ENCODE peak calls at places on chromosome 14, in nine cellular contexts. M is testis, A is IMR-90, L is uterus, V is stomach, D is spleen, O is transverse colon, K is gastrocnemius medialis, Y is prostate gland. I is an unnamed sample.
A peak's percentile ranks its signal among the peaks of the same experiment; 100 is the strongest.

GRCh38 chr14:100019156-100019882 is 45.9 kb upstream of the EVL start:
- DNase-seq in M (no peak), O (no peak), A (peak; percentile 75), L (no peak), Y (no peak), D (no peak), K (no peak), V (no peak), I (no peak)

GRCh38 chr14:52790756-52791203 is 627 bp downstream of the GNPNAT1 start:
- DNase-seq in K (no peak), A (no peak), V (no peak), M (no peak), D (no peak), Y (no peak), L (no peak), O (no peak), I (no peak)

GRCh38 chr14:72256055-72256454 is 323.8 kb downstream of the RGS6 start:
- DNase-seq in V (no peak), D (no peak), L (no peak), M (no peak), Y (no peak), A (no peak), K (no peak), O (no peak), I (no peak)

GRCh38 chr14:49959822-49960408 is 67.0 kb downstream of the ARF6 start:
- DNase-seq in O (peak; percentile 77), M (no peak), K (no peak), Y (no peak), V (no peak), A (no peak), L (no peak), D (no peak), I (no peak)

GRCh38 chr14:57879516-57879915 is 13.6 kb upstream of the SLC35F4 start:
- DNase-seq in A (no peak), V (no peak), L (no peak), M (no peak), O (no peak), D (no peak), Y (no peak), K (no peak), I (no peak)

GRCh38 chr14:23123419-23123818 is 4.4 kb upstream of the CEBPE start:
- DNase-seq in M (peak; percentile 69), O (peak; percentile 90), A (no peak), V (peak; percentile 93), K (peak; percentile 86), Y (peak; percentile 75), D (peak; percentile 69), L (peak; percentile 45), I (peak; percentile 61)

GRCh38 chr14:99806841-99807240 is 13.6 kb downstream of the EML1 start:
- DNase-seq in K (no peak), L (no peak), A (no peak), M (no peak), D (no peak), O (no peak), Y (no peak), V (no peak), I (no peak)

GRCh38 chr14:23465261-23465660 is 4.2 kb upstream of the NGDN start:
- DNase-seq in O (no peak), V (no peak), D (no peak), M (peak; percentile 32), Y (no peak), K (no peak), A (no peak), L (no peak), I (no peak)

GRCh38 chr14:60973070-60973469 is 7.8 kb downstream of the TRMT5 start:
- DNase-seq in D (no peak), L (no peak), M (no peak), K (no peak), O (no peak), A (no peak), V (no peak), Y (no peak), I (no peak)

GRCh38 chr14:101426466-101426865 is 134.8 kb upstream of the DIO3 start:
- DNase-seq in O (no peak), M (no peak), K (no peak), V (no peak), D (no peak), L (no peak), Y (no peak), A (no peak), I (no peak)

GRCh38 chr14:88130057-88130432 is 125.1 kb downstream of the GPR65 start:
- DNase-seq in Y (no peak), V (no peak), M (no peak), O (no peak), K (no peak), A (no peak), D (no peak), L (no peak), I (no peak)

DNA sequence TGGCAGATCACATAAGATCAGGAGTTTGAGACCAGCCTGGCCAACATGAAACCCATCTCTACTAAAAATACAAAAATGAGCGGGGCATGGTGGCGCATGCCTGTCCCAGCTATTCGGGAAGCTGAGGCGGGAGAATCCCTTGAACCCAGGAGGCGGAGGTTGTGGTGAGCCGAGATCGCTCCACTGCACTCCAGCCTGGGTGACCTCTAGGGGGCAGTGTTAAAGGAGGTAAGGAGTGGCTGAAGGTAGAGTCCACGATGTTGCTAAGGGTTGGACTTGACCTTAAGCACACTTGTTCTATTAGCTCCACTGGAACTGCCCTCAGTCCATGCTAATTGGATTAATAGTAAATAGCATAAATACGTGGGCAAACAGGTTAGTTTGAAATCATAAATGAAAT is 62.4 kb upstream of the PSMC1 start:
- DNase-seq in M (no peak), O (no peak), L (no peak), V (no peak), D (no peak), Y (no peak), A (no peak), K (no peak), I (no peak)
- TF ChIP-seq CTCF in M (peak; percentile 30), O (no peak), L (no peak), V (no peak), D (no peak), Y (no peak), A (peak; percentile 2), K (no peak), I (no peak)

DNA sequence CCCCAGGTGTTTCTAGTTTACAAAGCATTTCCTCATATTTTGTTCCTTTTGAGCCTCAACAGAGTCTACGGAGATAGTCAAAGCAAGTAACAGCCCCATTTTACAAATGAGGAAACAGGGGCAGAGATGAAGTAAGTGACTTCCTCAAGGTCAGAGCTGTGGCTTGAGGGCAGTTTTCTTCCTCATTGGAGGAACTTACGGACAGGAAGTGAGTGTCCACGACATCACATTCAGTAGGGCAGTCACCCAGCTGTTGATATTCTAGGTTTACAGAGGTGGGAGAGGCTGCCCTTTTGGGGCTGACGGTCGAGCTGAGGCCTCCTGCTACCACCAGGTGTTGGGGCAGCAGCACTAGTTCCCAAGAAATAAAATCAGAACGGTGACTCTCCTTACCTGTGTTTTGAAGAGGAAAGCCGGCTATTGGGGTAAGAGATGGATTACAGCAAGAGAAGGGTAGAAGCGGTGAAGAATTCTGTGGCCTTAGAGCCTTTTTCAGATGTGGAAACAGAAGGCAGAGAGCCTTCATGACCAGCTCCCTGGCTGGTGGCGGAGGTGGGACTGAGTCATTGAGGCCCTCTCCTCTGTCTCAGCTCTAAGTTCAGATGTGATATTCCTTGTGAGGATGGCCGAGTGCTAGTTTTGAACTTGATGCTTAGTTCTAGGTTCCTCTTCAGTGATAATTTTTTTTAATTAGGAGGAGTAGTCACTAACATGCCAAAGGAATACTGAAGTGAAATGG is 41.7 kb downstream of the SUSD6 start:
- DNase-seq in M (no peak), K (peak; percentile 18), L (no peak), Y (no peak), V (peak; percentile 37), D (peak; percentile 81), A (peak; percentile 47), O (peak; percentile 55), I (no peak)
- H3K4me1 ChIP-seq in M (peaks cover 54% of the 10 kb centered on the region), K (peaks cover 72% of the 10 kb centered on the region), L (peaks cover 11% of the 10 kb centered on the region), Y (peaks cover 21% of the 10 kb centered on the region), V (peaks cover 80% of the 10 kb centered on the region), D (peaks cover 100% of the 10 kb centered on the region), A (peaks cover 37% of the 10 kb centered on the region), O (peaks cover 80% of the 10 kb centered on the region), I (peaks cover 37% of the 10 kb centered on the region)

DNA sequence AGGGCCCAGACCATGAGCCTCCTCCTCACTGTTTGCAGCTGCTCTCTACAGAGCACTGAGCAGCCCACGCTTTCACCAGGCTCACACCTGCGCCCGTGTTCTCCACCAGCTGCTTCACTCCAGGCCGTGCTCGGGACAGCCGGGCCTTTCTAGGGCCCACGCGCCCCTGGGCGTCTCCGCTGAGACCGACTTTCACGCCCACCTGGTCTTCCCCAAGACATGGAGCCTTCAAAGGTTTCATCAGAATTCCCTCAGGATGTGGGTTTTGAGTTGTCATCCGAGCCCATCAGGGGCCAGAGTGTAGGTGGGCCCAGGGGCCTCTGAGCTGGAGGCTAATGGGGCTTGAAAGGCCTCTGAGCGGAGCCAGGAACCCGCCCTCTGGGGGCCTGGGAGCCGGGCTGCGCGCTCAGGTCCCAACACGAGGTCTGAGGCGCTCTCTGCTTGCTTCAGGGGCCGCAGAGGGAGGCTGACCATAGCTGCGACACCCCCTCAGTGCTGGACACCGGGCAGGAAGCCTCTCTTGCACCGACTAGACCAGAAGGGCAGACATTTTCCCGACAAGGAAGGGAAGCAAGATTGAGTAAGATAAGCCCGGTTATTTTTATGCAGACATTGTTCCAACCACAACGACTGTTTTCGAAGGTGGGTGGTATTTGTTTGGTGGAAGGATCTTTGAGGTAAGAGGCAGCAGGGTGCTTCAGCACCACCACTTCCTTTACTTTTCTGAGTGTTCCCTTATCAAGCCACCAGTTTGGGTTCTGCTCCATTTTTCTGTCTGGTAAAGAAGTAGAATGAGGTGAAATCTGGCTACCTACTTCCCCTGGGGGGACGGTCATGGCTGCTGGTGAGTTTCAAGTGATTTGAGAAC is 125.0 kb upstream of the FUT8 start:
- DNase-seq in M (no peak), L (no peak), A (no peak), V (no peak), O (peak; percentile 51), D (peak; percentile 85), K (no peak), Y (no peak), I (no peak)
- TF ChIP-seq POLR2A in M (no peak), L (no peak), A (no peak), V (no peak), O (no peak), D (no peak), K (no peak), Y (no peak), I (no peak)

GRCh38 chr14:96635850-96636249 is 133.7 kb downstream of the PAPOLA start:
- DNase-seq in K (no peak), Y (no peak), O (no peak), M (no peak), V (peak; percentile 9), A (no peak), D (no peak), L (peak; percentile 4), I (no peak)

GRCh38 chr14:96632363-96632758 is 130.2 kb downstream of the PAPOLA start:
- DNase-seq in M (no peak), O (no peak), Y (no peak), L (no peak), K (no peak), A (no peak), D (no peak), V (no peak), I (no peak)

GRCh38 chr14:96633096-96633495 is 130.9 kb downstream of the PAPOLA start:
- DNase-seq in V (no peak), O (no peak), D (no peak), A (no peak), K (no peak), M (no peak), L (no peak), Y (no peak), I (no peak)

GRCh38 chr14:96634896-96635295 is 132.7 kb downstream of the PAPOLA start:
- DNase-seq in A (no peak), V (no peak), Y (no peak), D (no peak), O (no peak), K (no peak), M (no peak), L (peak; percentile 2), I (no peak)

GRCh38 chr14:96634481-96634880 is 132.3 kb downstream of the PAPOLA start:
- DNase-seq in V (peak; percentile 17), D (no peak), O (no peak), A (no peak), M (no peak), K (no peak), L (peak; percentile 9), Y (no peak), I (no peak)
- TF ChIP-seq CTCF in V (no peak), D (no peak), O (no peak), A (no peak), M (no peak), K (no peak), L (no peak), Y (no peak), I (no peak)